ENCODE peak calls at places on chromosome 21, in seven cellular contexts. O is GM12878, C is H1, I is HCT116, S is HepG2, R is SK-N-SH, A is K562. H is an unnamed sample.

GRCh38 chr21:39657091-39657689 is 44.5 kb downstream of the B3GALT5 start:
- DNase-seq in O (no peak), C (no peak), I (no peak), S (no peak), R (no peak), A (no peak), H (no peak)

GRCh38 chr21:33825419-33825818 is 90.2 kb downstream of the ATP5PO start:
- DNase-seq in O (no peak), C (no peak), I (no peak), S (no peak), R (no peak), A (no peak), H (no peak)

GRCh38 chr21:36135391-36136094 is 664 bp downstream of the CBR3 start:
- DNase-seq in O (no peak), C (no peak), I (no peak), S (no peak), R (peak), A (peak), H (peak)

GRCh38 chr21:14479387-14479786 is 66.7 kb downstream of the SAMSN1 start:
- DNase-seq in O (no peak), C (no peak), I (no peak), S (no peak), R (no peak), A (no peak), H (no peak)

GRCh38 chr21:35932232-35932911 is 128.0 kb downstream of the SETD4 start:
- DNase-seq in O (peak), C (no peak), I (peak), S (no peak), R (no peak), A (no peak), H (no peak)

GRCh38 chr21:32186843-32187242 is 92.0 kb downstream of the MIS18A start:
- DNase-seq in O (no peak), C (no peak), I (no peak), S (no peak), R (no peak), A (no peak), H (no peak)

GRCh38 chr21:32445101-32445500 is 32.6 kb downstream of the EVA1C start:
- DNase-seq in O (no peak), C (no peak), I (no peak), S (no peak), R (no peak), A (no peak), H (no peak)

GRCh38 chr21:45543710-45544448 is 1.6 kb upstream of the SLC19A1 start:
- DNase-seq in O (no peak), C (no peak), I (no peak), S (no peak), R (peak), A (no peak), H (no peak)

GRCh38 chr21:32516729-32517649 is 68.3 kb downstream of the TCP10L start:
- DNase-seq in O (no peak), C (no peak), I (no peak), S (no peak), R (no peak), A (no peak), H (no peak)

GRCh38 chr21:38807481-38807880 is 1.8 kb downstream of the ETS2 start:
- DNase-seq in O (no peak), C (no peak), I (no peak), S (no peak), R (peak), A (no peak), H (no peak)

GRCh38 chr21:45935628-45936027 is 45.9 kb upstream of the COL6A1 start:
- DNase-seq in O (no peak), C (no peak), I (no peak), S (no peak), R (no peak), A (no peak), H (peak)

GRCh38 chr21:19029816-19030215 is 626.2 kb upstream of the TMPRSS15 start:
- DNase-seq in O (no peak), C (no peak), I (no peak), S (no peak), R (no peak), A (no peak), H (no peak)

GRCh38 chr21:33642896-33643657 is 776 bp downstream of the ITSN1 start:
- DNase-seq in O (no peak), C (no peak), I (no peak), S (no peak), R (peak), A (peak), H (peak)

GRCh38 chr21:22421416-22422190 is 1423.4 kb downstream of the NCAM2 start:
- DNase-seq in O (no peak), C (no peak), I (no peak), S (no peak), R (no peak), A (no peak), H (no peak)

GRCh38 chr21:23131177-23131576 is 2133.0 kb downstream of the NCAM2 start:
- DNase-seq in O (no peak), C (no peak), I (no peak), S (no peak), R (no peak), A (no peak), H (peak)

GRCh38 chr21:26487981-26488480 is 85.1 kb downstream of the CYYR1 start:
- DNase-seq in O (no peak), C (no peak), I (no peak), S (no peak), R (no peak), A (no peak), H (no peak)

GRCh38 chr21:34319585-34319984 is 44.2 kb upstream of the KCNE2 start:
- DNase-seq in O (no peak), C (no peak), I (no peak), S (no peak), R (no peak), A (no peak), H (no peak)

GRCh38 chr21:14321042-14321441 is 61.9 kb downstream of the HSPA13 start:
- DNase-seq in O (no peak), C (no peak), I (no peak), S (no peak), R (no peak), A (no peak), H (peak)

GRCh38 chr21:18443686-18444085 is 40.1 kb upstream of the TMPRSS15 start:
- DNase-seq in O (no peak), C (no peak), I (no peak), S (no peak), R (no peak), A (no peak), H (peak)

GRCh38 chr21:39869141-39869818 is 2.0 kb downstream of the PCP4 start:
- DNase-seq in O (no peak), C (no peak), I (no peak), S (no peak), R (no peak), A (no peak), H (no peak)

GRCh38 chr21:17554619-17555472 is 42.0 kb downstream of the CXADR start:
- DNase-seq in O (no peak), C (no peak), I (no peak), S (peak), R (peak), A (no peak), H (no peak)

GRCh38 chr21:25862112-25862511 is 127.3 kb downstream of the GABPA start:
- DNase-seq in O (no peak), C (no peak), I (no peak), S (no peak), R (no peak), A (no peak), H (no peak)

GRCh38 chr21:33028271-33028670 is 2.5 kb downstream of the OLIG2 start:
- DNase-seq in O (no peak), C (no peak), I (no peak), S (no peak), R (no peak), A (no peak), H (no peak)

GRCh38 chr21:25643486-25643885 is 4.4 kb downstream of the JAM2 start:
- DNase-seq in O (no peak), C (no peak), I (no peak), S (no peak), R (no peak), A (no peak), H (no peak)

GRCh38 chr21:26123012-26123411 is 47.6 kb downstream of the APP start:
- DNase-seq in O (no peak), C (no peak), I (no peak), S (no peak), R (no peak), A (no peak), H (no peak)

GRCh38 chr21:32994305-32994704 is 31.4 kb upstream of the OLIG2 start:
- DNase-seq in O (no peak), C (no peak), I (no peak), S (no peak), R (peak), A (peak), H (no peak)

GRCh38 chr21:19321688-19322087 is 918.1 kb upstream of the TMPRSS15 start:
- DNase-seq in O (no peak), C (no peak), I (no peak), S (no peak), R (no peak), A (no peak), H (peak)

GRCh38 chr21:40696246-40696645 is 150.7 kb downstream of the DSCAM start:
- DNase-seq in O (no peak), C (no peak), I (no peak), S (no peak), R (no peak), A (no peak), H (no peak)

GRCh38 chr21:41164981-41165650 is 2.8 kb upstream of the BACE2 start:
- DNase-seq in O (no peak), C (no peak), I (no peak), S (peak), R (no peak), A (no peak), H (no peak)

GRCh38 chr21:31180256-31181088 is 142.2 kb upstream of the KRTAP19-8 start:
- DNase-seq in O (no peak), C (no peak), I (peak), S (peak), R (peak), A (peak), H (peak)

GRCh38 chr21:22115746-22116145 is 1117.5 kb downstream of the NCAM2 start:
- DNase-seq in O (no peak), C (no peak), I (no peak), S (no peak), R (no peak), A (no peak), H (no peak)

GRCh38 chr21:33078907-33079582 is 9.1 kb downstream of the OLIG1 start:
- DNase-seq in O (peak), C (no peak), I (peak), S (peak), R (no peak), A (peak), H (no peak)

GRCh38 chr21:38948377-38948776 is 142.6 kb downstream of the ETS2 start:
- DNase-seq in O (no peak), C (no peak), I (no peak), S (no peak), R (no peak), A (no peak), H (no peak)

GRCh38 chr21:41509206-41509496 is 1.2 kb upstream of the TMPRSS2 start:
- DNase-seq in O (no peak), C (no peak), I (no peak), S (no peak), R (no peak), A (no peak), H (no peak)

GRCh38 chr21:44439211-44439600 is 16.1 kb upstream of the LRRC3 start:
- DNase-seq in O (no peak), C (no peak), I (no peak), S (no peak), R (no peak), A (no peak), H (no peak)
- TF ChIP-seq JUND in O (no peak), C (no peak), I (no peak), S (no peak), R (no peak), A (no peak), H (no peak)

GRCh38 chr21:28473530-28474225 is 519.0 kb downstream of the LTN1 start:
- DNase-seq in O (no peak), C (no peak), I (no peak), S (no peak), R (no peak), A (no peak), H (no peak)
- TF ChIP-seq JUND in O (no peak), C (no peak), I (no peak), S (no peak), R (no peak), A (no peak), H (no peak)

GRCh38 chr21:42574234-42575027 is 60.8 kb downstream of the SLC37A1 start:
- DNase-seq in O (no peak), C (no peak), I (no peak), S (peak), R (peak), A (peak), H (peak)
- TF ChIP-seq JUND in O (no peak), C (no peak), I (no peak), S (no peak), R (no peak), A (no peak), H (no peak)

DNA sequence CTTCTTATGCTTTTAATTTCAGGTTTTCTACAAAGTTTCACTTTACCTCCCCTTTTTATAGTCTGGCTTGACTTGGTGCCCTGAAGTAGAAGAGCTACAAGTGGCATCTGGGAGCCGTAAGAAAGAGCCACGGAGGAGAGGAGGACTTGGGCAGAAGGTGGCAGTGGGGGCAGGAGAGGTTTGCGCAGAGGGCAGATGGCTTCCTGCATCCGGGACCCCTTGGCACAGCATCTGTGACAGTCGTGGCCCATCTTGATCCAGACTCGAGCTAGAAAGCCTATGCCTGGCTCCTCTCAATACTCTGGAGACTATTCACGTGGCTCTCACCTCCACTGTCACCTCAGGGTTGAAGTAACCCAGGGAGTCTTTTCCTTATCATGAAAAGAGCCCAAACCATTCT is 169.1 kb downstream of the DYRK1A start:
- DNase-seq in O (no peak), C (no peak), I (no peak), S (no peak), R (no peak), A (no peak), H (no peak)
- TF ChIP-seq JUND in O (no peak), C (no peak), I (no peak), S (no peak), R (no peak), A (no peak), H (no peak)